ENCODE peak calls at places on chromosomes 5 and 9, in six cellular contexts. J, X, Y, Q, W and L are unnamed samples.

GRCh38 chr9:1429328-1429727 is 379.2 kb downstream of the DMRT2 start:
- DNase-seq in J (peak; percentile 4), X (no peak), Y (no peak), Q (no peak), W (no peak), L (no peak)

GRCh38 chr9:127977877-127978647 is 2.7 kb downstream of the EEIG1 start:
- DNase-seq in J (peak; percentile 93), X (no peak), Y (peak; percentile 49), Q (no peak), W (peak; percentile 74), L (no peak)

GRCh38 chr5:134070979-134071849 is 43.3 kb upstream of the TCF7 start:
- DNase-seq in J (no peak), X (peak; percentile 61), Y (peak; percentile 50), Q (no peak), W (no peak), L (no peak)

GRCh38 chr5:76785493-76785892 is 33.3 kb upstream of the F2RL1 start:
- DNase-seq in J (peak; percentile 37), X (no peak), Y (peak; percentile 78), Q (no peak), W (no peak), L (no peak)

GRCh38 chr5:154740483-154740882 is 14.7 kb upstream of the LARP1 start:
- DNase-seq in J (peak; percentile 92), X (no peak), Y (no peak), Q (no peak), W (peak; percentile 58), L (no peak)

GRCh38 chr5:757931-758697 is 26.4 kb downstream of the ZDHHC11B start:
- DNase-seq in J (no peak), X (peak; percentile 15), Y (peak; percentile 50), Q (no peak), W (no peak), L (peak; percentile 11)

GRCh38 chr9:4298255-4299005 is 1.4 kb downstream of the GLIS3 start:
- DNase-seq in J (peak; percentile 36), X (peak; percentile 59), Y (no peak), Q (no peak), W (no peak), L (peak; percentile 18)

GRCh38 chr5:91125916-91126315 is 257.2 kb downstream of the ARRDC3 start:
- DNase-seq in J (no peak), X (no peak), Y (no peak), Q (no peak), W (no peak), L (no peak)

GRCh38 chr9:101977614-101978210 is 239.3 kb upstream of the GRIN3A start:
- DNase-seq in J (peak; percentile 44), X (no peak), Y (no peak), Q (no peak), W (no peak), L (no peak)

GRCh38 chr5:40717281-40717680 is 37.6 kb downstream of the PTGER4 start:
- DNase-seq in J (peak; percentile 75), X (no peak), Y (no peak), Q (no peak), W (no peak), L (no peak)

GRCh38 chr5:81081461-81081835 is 121.3 kb downstream of the RASGRF2 start:
- DNase-seq in J (no peak), X (no peak), Y (no peak), Q (no peak), W (no peak), L (no peak)

GRCh38 chr9:15622596-15622995 is 69.8 kb downstream of the CCDC171 start:
- DNase-seq in J (peak; percentile 62), X (no peak), Y (no peak), Q (no peak), W (no peak), L (no peak)

GRCh38 chr5:111224561-111224989 is 391 bp downstream of the CAMK4 start:
- DNase-seq in J (no peak), X (peak; percentile 36), Y (peak; percentile 24), Q (no peak), W (no peak), L (no peak)

GRCh38 chr5:72477644-72478043 is 29.6 kb downstream of the ZNF366 start:
- DNase-seq in J (no peak), X (no peak), Y (no peak), Q (no peak), W (no peak), L (no peak)

GRCh38 chr5:149550267-149550582 is 1.0 kb downstream of the CSNK1A1 start:
- DNase-seq in J (peak; percentile 82), X (no peak), Y (no peak), Q (no peak), W (no peak), L (no peak)

GRCh38 chr5:148967783-148968182 is 95.1 kb downstream of the SH3TC2 start:
- DNase-seq in J (no peak), X (no peak), Y (no peak), Q (no peak), W (no peak), L (no peak)

GRCh38 chr5:14400085-14400484 is 181.5 kb upstream of the OTULINL start:
- DNase-seq in J (peak; percentile 85), X (no peak), Y (no peak), Q (no peak), W (no peak), L (no peak)

GRCh38 chr5:31851290-31851689 is 212.4 kb downstream of the PDZD2 start:
- DNase-seq in J (no peak), X (no peak), Y (no peak), Q (no peak), W (no peak), L (no peak)

GRCh38 chr5:31854181-31854624 is 215.3 kb downstream of the PDZD2 start:
- DNase-seq in J (peak; percentile 65), X (no peak), Y (peak; percentile 12), Q (no peak), W (no peak), L (no peak)

GRCh38 chr5:31855527-31855862 is 216.6 kb downstream of the PDZD2 start:
- DNase-seq in J (no peak), X (no peak), Y (no peak), Q (no peak), W (no peak), L (no peak)

GRCh38 chr5:31853398-31854135 is 214.6 kb downstream of the PDZD2 start:
- DNase-seq in J (no peak), X (no peak), Y (no peak), Q (no peak), W (no peak), L (no peak)

GRCh38 chr5:31854625-31855526 is 215.9 kb downstream of the PDZD2 start:
- DNase-seq in J (peak; percentile 34), X (no peak), Y (peak; percentile 44), Q (no peak), W (no peak), L (peak; percentile 43)
- TF ChIP-seq CTCF in J (peak; percentile 53), X (no peak), Y (no peak), Q (peak; percentile 35), W (peak; percentile 26), L (no peak)

GRCh38 chr5:34914671-34915138 is 599 bp downstream of the RAD1 start:
- DNase-seq in J (peak; percentile 58), X (no peak), Y (no peak), Q (no peak), W (no peak), L (no peak)
- TF ChIP-seq CTCF in J (no peak), X (no peak), Y (no peak), Q (no peak), W (no peak), L (no peak)

GRCh38 chr9:134742822-134743221 is 101.2 kb downstream of the COL5A1 start:
- DNase-seq in J (no peak), X (no peak), Y (no peak), Q (no peak), W (no peak), L (no peak)
- TF ChIP-seq CTCF in J (peak; percentile 30), X (no peak), Y (no peak), Q (no peak), W (no peak), L (no peak)

GRCh38 chr5:136062563-136063274 is 33.9 kb downstream of the TGFBI start:
- DNase-seq in J (peak; percentile 70), X (no peak), Y (peak; percentile 55), Q (no peak), W (no peak), L (no peak)

GRCh38 chr5:136066705-136067271 is 38.0 kb downstream of the TGFBI start:
- DNase-seq in J (peak; percentile 82), X (no peak), Y (peak; percentile 34), Q (no peak), W (peak; percentile 55), L (no peak)

GRCh38 chr5:136063778-136064465 is 35.1 kb downstream of the TGFBI start:
- DNase-seq in J (no peak), X (no peak), Y (no peak), Q (no peak), W (no peak), L (no peak)

GRCh38 chr5:136065588-136065987 is 36.8 kb downstream of the TGFBI start:
- DNase-seq in J (no peak), X (no peak), Y (no peak), Q (no peak), W (no peak), L (no peak)

DNA sequence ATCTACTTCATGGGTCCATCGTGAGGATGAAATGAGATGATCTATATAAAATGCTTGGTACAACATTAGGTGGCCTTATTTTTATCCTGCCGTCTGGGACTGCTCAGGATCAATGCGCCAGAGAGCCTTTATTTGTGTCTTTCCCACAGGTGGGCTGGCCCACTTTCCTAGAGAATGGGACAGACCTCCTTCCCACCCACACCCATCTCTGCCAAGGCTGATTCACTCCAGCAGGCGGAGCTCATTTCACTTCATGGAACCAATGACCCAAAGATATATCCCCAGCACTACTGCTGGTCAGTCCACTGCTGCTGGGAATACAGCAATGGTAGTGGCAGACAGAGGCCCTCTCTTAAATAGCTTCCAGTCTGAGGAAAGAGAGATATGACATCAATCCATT is 35.7 kb downstream of the TGFBI start:
- DNase-seq in J (no peak), X (no peak), Y (peak; percentile 32), Q (no peak), W (no peak), L (no peak)
- TF ChIP-seq CTCF in J (peak; percentile 45), X (no peak), Y (no peak), Q (peak; percentile 7), W (peak; percentile 7), L (no peak)

GRCh38 chr9:75591972-75592371 is 298.5 kb upstream of the PCSK5 start:
- DNase-seq in J (no peak), X (no peak), Y (no peak), Q (no peak), W (no peak), L (no peak)

GRCh38 chr9:75593920-75594319 is 296.6 kb upstream of the PCSK5 start:
- DNase-seq in J (no peak), X (no peak), Y (no peak), Q (no peak), W (no peak), L (no peak)

GRCh38 chr9:75582870-75583269 is 307.6 kb upstream of the PCSK5 start:
- DNase-seq in J (no peak), X (no peak), Y (no peak), Q (no peak), W (no peak), L (no peak)

GRCh38 chr9:75589497-75589896 is 301.0 kb upstream of the PCSK5 start:
- DNase-seq in J (no peak), X (no peak), Y (no peak), Q (no peak), W (no peak), L (no peak)

GRCh38 chr9:75588808-75589207 is 301.7 kb upstream of the PCSK5 start:
- DNase-seq in J (no peak), X (no peak), Y (no peak), Q (no peak), W (no peak), L (no peak)
- TF ChIP-seq CTCF in J (peak; percentile 6), X (peak; percentile 21), Y (peak; percentile 19), Q (peak; percentile 16), W (no peak), L (peak; percentile 50)